ENCODE peak calls at places on chromosome X, in seven cellular contexts. One of them, this sample, is unnamed.

GRCh38 chrX:1112321-1112720 is 100.1 kb downstream of the CRLF2 start:
- DNase-seq in mesothelial cell of epicardium: no peak
- DNase-seq in WTC11: no peak
- DNase-seq in sigmoid colon: no peak
- DNase-seq in lower leg skin: no peak
- DNase-seq in PC-3: no peak
- DNase-seq in cardiac fibroblast: no peak
- DNase-seq in this sample: no peak

GRCh38 chrX:131626681-131627296 is 82.9 kb downstream of the OR13H1 start:
- DNase-seq in mesothelial cell of epicardium: no peak
- DNase-seq in WTC11: no peak
- DNase-seq in sigmoid colon: no peak
- DNase-seq in lower leg skin: no peak
- DNase-seq in PC-3: peak; percentile 32
- DNase-seq in cardiac fibroblast: peak; percentile 0
- DNase-seq in this sample: no peak

GRCh38 chrX:20320461-20321159 is 53.9 kb upstream of the RPS6KA3 start:
- DNase-seq in mesothelial cell of epicardium: no peak
- DNase-seq in WTC11: no peak
- DNase-seq in sigmoid colon: no peak
- DNase-seq in lower leg skin: no peak
- DNase-seq in PC-3: peak; percentile 52
- DNase-seq in cardiac fibroblast: no peak
- DNase-seq in this sample: peak; percentile 16

GRCh38 chrX:69136546-69137331 is 28.5 kb downstream of the PJA1 start:
- DNase-seq in mesothelial cell of epicardium: no peak
- DNase-seq in WTC11: peak; percentile 58
- DNase-seq in sigmoid colon: peak; percentile 68
- DNase-seq in lower leg skin: no peak
- DNase-seq in PC-3: no peak
- DNase-seq in cardiac fibroblast: peak; percentile 27
- DNase-seq in this sample: no peak

GRCh38 chrX:143669395-143669794 is 33.5 kb upstream of the SLITRK4 start:
- DNase-seq in mesothelial cell of epicardium: no peak
- DNase-seq in WTC11: no peak
- DNase-seq in sigmoid colon: no peak
- DNase-seq in lower leg skin: no peak
- DNase-seq in PC-3: peak; percentile 53
- DNase-seq in cardiac fibroblast: peak; percentile 29
- DNase-seq in this sample: no peak

GRCh38 chrX:150365953-150366911 is 3.1 kb downstream of the MAMLD1 start:
- DNase-seq in mesothelial cell of epicardium: peak; percentile 47
- DNase-seq in WTC11: peak; percentile 41
- DNase-seq in sigmoid colon: peak; percentile 78
- DNase-seq in lower leg skin: peak; percentile 93
- DNase-seq in PC-3: peak; percentile 17
- DNase-seq in cardiac fibroblast: peak; percentile 47
- DNase-seq in this sample: no peak

GRCh38 chrX:79094075-79094832 is 50.2 kb upstream of the GPR174 start:
- DNase-seq in mesothelial cell of epicardium: no peak
- DNase-seq in WTC11: no peak
- DNase-seq in sigmoid colon: no peak
- DNase-seq in lower leg skin: no peak
- DNase-seq in PC-3: no peak
- DNase-seq in cardiac fibroblast: no peak
- DNase-seq in this sample: no peak

GRCh38 chrX:5907202-5907601 is 321.5 kb downstream of the NLGN4X start:
- DNase-seq in mesothelial cell of epicardium: no peak
- DNase-seq in WTC11: peak; percentile 17
- DNase-seq in sigmoid colon: no peak
- DNase-seq in lower leg skin: no peak
- DNase-seq in PC-3: no peak
- DNase-seq in cardiac fibroblast: no peak
- DNase-seq in this sample: no peak

GRCh38 chrX:34612036-34612435 is 45.0 kb downstream of the TMEM47 start:
- DNase-seq in mesothelial cell of epicardium: no peak
- DNase-seq in WTC11: no peak
- DNase-seq in sigmoid colon: no peak
- DNase-seq in lower leg skin: no peak
- DNase-seq in PC-3: no peak
- DNase-seq in cardiac fibroblast: peak; percentile 25
- DNase-seq in this sample: no peak

GRCh38 chrX:151743651-151744470 is 9.3 kb downstream of the CNGA2 start:
- DNase-seq in mesothelial cell of epicardium: no peak
- DNase-seq in WTC11: no peak
- DNase-seq in sigmoid colon: peak; percentile 30
- DNase-seq in lower leg skin: peak; percentile 62
- DNase-seq in PC-3: no peak
- DNase-seq in cardiac fibroblast: no peak
- DNase-seq in this sample: no peak

GRCh38 chrX:38163193-38163592 is 57.5 kb downstream of the SRPX start:
- DNase-seq in mesothelial cell of epicardium: no peak
- DNase-seq in WTC11: no peak
- DNase-seq in sigmoid colon: no peak
- DNase-seq in lower leg skin: no peak
- DNase-seq in PC-3: no peak
- DNase-seq in cardiac fibroblast: no peak
- DNase-seq in this sample: no peak

GRCh38 chrX:44529315-44529714 is 13.3 kb downstream of the FUNDC1 start:
- DNase-seq in mesothelial cell of epicardium: no peak
- DNase-seq in WTC11: no peak
- DNase-seq in sigmoid colon: no peak
- DNase-seq in lower leg skin: no peak
- DNase-seq in PC-3: no peak
- DNase-seq in cardiac fibroblast: no peak
- DNase-seq in this sample: no peak

GRCh38 chrX:135295238-135295943 is 13.9 kb upstream of the ETDC start:
- DNase-seq in mesothelial cell of epicardium: peak; percentile 49
- DNase-seq in WTC11: peak; percentile 73
- DNase-seq in sigmoid colon: no peak
- DNase-seq in lower leg skin: no peak
- DNase-seq in PC-3: no peak
- DNase-seq in cardiac fibroblast: peak; percentile 38
- DNase-seq in this sample: peak; percentile 24

GRCh38 chrX:2627272-2627867 is 63.7 kb upstream of the CD99 start:
- DNase-seq in mesothelial cell of epicardium: peak; percentile 46
- DNase-seq in WTC11: peak; percentile 72
- DNase-seq in sigmoid colon: no peak
- DNase-seq in lower leg skin: no peak
- DNase-seq in PC-3: peak; percentile 55
- DNase-seq in cardiac fibroblast: peak; percentile 61
- DNase-seq in this sample: no peak

GRCh38 chrX:17242470-17242869 is 132.5 kb upstream of the NHS start:
- DNase-seq in mesothelial cell of epicardium: peak; percentile 66
- DNase-seq in WTC11: peak; percentile 35
- DNase-seq in sigmoid colon: no peak
- DNase-seq in lower leg skin: no peak
- DNase-seq in PC-3: peak; percentile 78
- DNase-seq in cardiac fibroblast: peak; percentile 55
- DNase-seq in this sample: no peak

GRCh38 chrX:36787787-36788186 is 220.4 kb upstream of the FAM47C start:
- DNase-seq in mesothelial cell of epicardium: no peak
- DNase-seq in WTC11: no peak
- DNase-seq in sigmoid colon: no peak
- DNase-seq in lower leg skin: no peak
- DNase-seq in PC-3: no peak
- DNase-seq in cardiac fibroblast: no peak
- DNase-seq in this sample: no peak

GRCh38 chrX:111822191-111822590 is 53.8 kb upstream of the TRPC5OS start:
- DNase-seq in mesothelial cell of epicardium: no peak
- DNase-seq in WTC11: no peak
- DNase-seq in sigmoid colon: no peak
- DNase-seq in lower leg skin: no peak
- DNase-seq in PC-3: no peak
- DNase-seq in cardiac fibroblast: no peak
- DNase-seq in this sample: no peak

GRCh38 chrX:18410038-18410437 is 15.4 kb upstream of the CDKL5 start:
- DNase-seq in mesothelial cell of epicardium: no peak
- DNase-seq in WTC11: no peak
- DNase-seq in sigmoid colon: no peak
- DNase-seq in lower leg skin: no peak
- DNase-seq in PC-3: peak; percentile 60
- DNase-seq in cardiac fibroblast: peak; percentile 60
- DNase-seq in this sample: no peak

GRCh38 chrX:46325312-46325877 is 219.8 kb downstream of the ZNF674 start:
- DNase-seq in mesothelial cell of epicardium: no peak
- DNase-seq in WTC11: peak; percentile 22
- DNase-seq in sigmoid colon: no peak
- DNase-seq in lower leg skin: no peak
- DNase-seq in PC-3: peak; percentile 96
- DNase-seq in cardiac fibroblast: peak; percentile 68
- DNase-seq in this sample: no peak

GRCh38 chrX:13471269-13471668 is 98.1 kb upstream of the EGFL6 start:
- DNase-seq in mesothelial cell of epicardium: no peak
- DNase-seq in WTC11: peak; percentile 11
- DNase-seq in sigmoid colon: no peak
- DNase-seq in lower leg skin: no peak
- DNase-seq in PC-3: no peak
- DNase-seq in cardiac fibroblast: no peak
- DNase-seq in this sample: no peak

GRCh38 chrX:107704181-107704580 is 71.4 kb downstream of the TSC22D3 start:
- DNase-seq in mesothelial cell of epicardium: no peak
- DNase-seq in WTC11: no peak
- DNase-seq in sigmoid colon: no peak
- DNase-seq in lower leg skin: peak; percentile 50
- DNase-seq in PC-3: no peak
- DNase-seq in cardiac fibroblast: no peak
- DNase-seq in this sample: no peak

GRCh38 chrX:120823554-120823953 is 52.1 kb downstream of the CT47B1 start:
- DNase-seq in mesothelial cell of epicardium: no peak
- DNase-seq in WTC11: no peak
- DNase-seq in sigmoid colon: no peak
- DNase-seq in lower leg skin: no peak
- DNase-seq in PC-3: peak; percentile 68
- DNase-seq in cardiac fibroblast: no peak
- DNase-seq in this sample: no peak

GRCh38 chrX:2299871-2300270 is 200.9 kb downstream of the DHRSX start:
- DNase-seq in mesothelial cell of epicardium: no peak
- DNase-seq in WTC11: no peak
- DNase-seq in sigmoid colon: no peak
- DNase-seq in lower leg skin: no peak
- DNase-seq in PC-3: no peak
- DNase-seq in cardiac fibroblast: peak; percentile 30
- DNase-seq in this sample: no peak

DNA sequence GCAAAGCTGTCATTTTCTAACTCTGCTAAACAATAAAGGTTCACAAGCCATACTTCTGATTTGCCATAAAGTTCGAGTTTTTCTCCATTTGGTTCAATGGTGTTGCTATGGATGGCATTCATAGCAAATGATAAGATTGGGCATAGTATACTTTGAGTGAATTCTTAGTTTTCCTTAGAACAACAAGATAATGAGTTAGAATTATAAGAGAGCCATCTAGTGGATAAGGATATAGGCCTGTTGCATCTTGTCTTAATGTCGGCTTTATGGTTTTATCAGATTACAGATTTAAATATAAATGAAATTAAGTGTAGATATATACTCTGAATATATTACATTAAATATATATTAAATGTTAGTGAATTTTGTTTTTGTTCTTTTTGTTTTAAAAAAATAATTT is 644.6 kb downstream of the IL1RAPL1 start:
- DNase-seq in mesothelial cell of epicardium: no peak
- DNase-seq in WTC11: no peak
- DNase-seq in sigmoid colon: no peak
- DNase-seq in lower leg skin: no peak
- DNase-seq in PC-3: peak; percentile 25
- DNase-seq in cardiac fibroblast: peak; percentile 26
- DNase-seq in this sample: no peak
- TF ChIP-seq CTCF in mesothelial cell of epicardium: no peak
- TF ChIP-seq CTCF in WTC11: no peak
- TF ChIP-seq CTCF in sigmoid colon: no peak
- TF ChIP-seq CTCF in lower leg skin: no peak
- TF ChIP-seq CTCF in PC-3: peak; percentile 53
- TF ChIP-seq CTCF in cardiac fibroblast: peak; percentile 36
- TF ChIP-seq CTCF in this sample: no peak

GRCh38 chrX:153755136-153755535 is 8.9 kb upstream of the PLXNB3 start:
- DNase-seq in mesothelial cell of epicardium: no peak
- DNase-seq in WTC11: no peak
- DNase-seq in sigmoid colon: no peak
- DNase-seq in lower leg skin: no peak
- DNase-seq in PC-3: no peak
- DNase-seq in cardiac fibroblast: no peak
- DNase-seq in this sample: no peak
- TF ChIP-seq CTCF in mesothelial cell of epicardium: no peak
- TF ChIP-seq CTCF in WTC11: no peak
- TF ChIP-seq CTCF in sigmoid colon: no peak
- TF ChIP-seq CTCF in lower leg skin: no peak
- TF ChIP-seq CTCF in PC-3: no peak
- TF ChIP-seq CTCF in cardiac fibroblast: no peak
- TF ChIP-seq CTCF in this sample: no peak

DNA sequence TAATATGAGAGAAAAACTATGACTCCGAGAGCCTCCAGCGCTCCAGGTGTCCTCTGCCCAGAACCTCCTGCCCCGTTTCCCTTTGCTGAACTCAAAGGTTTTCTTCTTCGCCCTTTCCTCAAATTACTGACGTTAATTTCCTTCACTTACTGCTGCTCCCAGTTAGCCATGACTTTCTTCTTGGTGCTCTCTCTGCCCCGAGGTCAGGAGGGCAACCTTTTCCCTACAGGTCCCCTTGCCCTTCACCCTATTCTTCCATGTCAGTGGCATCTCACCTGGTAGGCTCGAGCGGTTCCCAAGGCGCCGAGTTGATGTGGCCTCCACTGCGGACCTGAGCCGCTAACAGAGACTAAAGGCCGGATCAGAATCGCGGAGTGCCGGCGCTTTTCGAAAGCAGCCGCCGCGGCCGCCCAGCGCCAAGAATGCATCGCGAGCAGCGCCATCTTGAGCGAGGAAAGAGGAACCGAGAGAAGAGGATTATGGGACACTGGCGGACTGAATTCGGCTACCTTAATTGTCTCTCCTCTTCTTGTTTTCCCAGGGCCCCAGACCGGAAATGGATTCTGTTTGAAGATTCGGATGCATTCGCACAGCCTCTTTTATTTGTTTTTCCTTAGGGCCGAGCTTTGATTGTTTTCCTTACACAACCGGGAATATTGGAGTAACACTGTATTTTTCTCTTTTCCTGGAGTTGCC is at the start of gene ABCB7:
- DNase-seq in mesothelial cell of epicardium: peak; percentile 68
- DNase-seq in WTC11: peak; percentile 45
- DNase-seq in sigmoid colon: peak; percentile 69
- DNase-seq in lower leg skin: peak; percentile 87
- DNase-seq in PC-3: peak; percentile 75
- DNase-seq in cardiac fibroblast: peak; percentile 81
- DNase-seq in this sample: peak; percentile 41
- TF ChIP-seq CTCF in mesothelial cell of epicardium: peak; percentile 13
- TF ChIP-seq CTCF in WTC11: no peak
- TF ChIP-seq CTCF in sigmoid colon: no peak
- TF ChIP-seq CTCF in lower leg skin: no peak
- TF ChIP-seq CTCF in PC-3: no peak
- TF ChIP-seq CTCF in cardiac fibroblast: peak; percentile 3
- TF ChIP-seq CTCF in this sample: no peak

DNA sequence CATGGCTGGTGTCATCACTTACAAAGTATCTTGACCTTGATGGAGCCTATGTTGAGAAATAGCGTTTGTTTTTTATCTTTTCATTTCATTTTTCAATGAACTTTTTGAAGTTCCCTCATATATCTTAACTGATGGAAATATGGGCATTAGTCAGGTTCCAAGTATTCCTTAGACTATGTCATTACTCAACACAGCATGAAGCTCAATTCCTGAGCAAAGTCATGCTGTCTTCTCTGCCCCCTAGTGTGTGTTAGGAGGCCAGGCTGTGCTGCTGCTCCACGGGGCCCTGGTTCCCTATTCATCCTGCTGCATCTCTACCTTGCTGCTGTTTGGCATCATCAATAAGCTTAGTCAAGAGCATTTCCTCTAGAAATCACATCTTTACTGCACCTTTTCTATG is 40.9 kb downstream of the GPR143 start:
- DNase-seq in mesothelial cell of epicardium: no peak
- DNase-seq in WTC11: no peak
- DNase-seq in sigmoid colon: no peak
- DNase-seq in lower leg skin: no peak
- DNase-seq in PC-3: no peak
- DNase-seq in cardiac fibroblast: peak; percentile 4
- DNase-seq in this sample: no peak
- TF ChIP-seq CTCF in mesothelial cell of epicardium: no peak
- TF ChIP-seq CTCF in WTC11: no peak
- TF ChIP-seq CTCF in sigmoid colon: no peak
- TF ChIP-seq CTCF in lower leg skin: no peak
- TF ChIP-seq CTCF in PC-3: no peak
- TF ChIP-seq CTCF in cardiac fibroblast: peak; percentile 36
- TF ChIP-seq CTCF in this sample: no peak